ENCODE peak calls at places on chromosomes 13 and 19, in ten cellular contexts. W is effector memory CD4-positive, alpha-beta T cell; K is transverse colon; Q is neuronal stem cell; G is cardiac muscle cell; X is suprapubic skin; M is ovary; H is mesenchymal stem cell; R is stomach; U is iPS DF 6.9. D is an unnamed sample. For H3K27me3, H3K4me1 and H3K36me3, the result is how much of the 10 kb centered on the place peaks cover.

GRCh38 chr13:108915634-108916497 is 286.5 kb downstream of the MYO16 start:
- DNase-seq in U (no peak), H (peak), G (peak), Q (no peak), M (peak), R (peak), X (peak), W (peak), K (peak), D (no peak)

GRCh38 chr13:38361551-38362262 is 12.1 kb downstream of the UFM1 start:
- DNase-seq in G (no peak), Q (no peak), H (no peak), X (no peak), U (no peak), W (no peak), R (no peak), K (no peak), M (no peak), D (no peak)

GRCh38 chr13:113468461-113469147 is 15.3 kb upstream of the ADPRHL1 start:
- DNase-seq in R (no peak), W (no peak), X (no peak), M (no peak), K (no peak), H (no peak), G (no peak), U (no peak), Q (peak), D (no peak)

GRCh38 chr19:44714597-44715169 is 15.7 kb downstream of the CEACAM16 start:
- DNase-seq in G (no peak), X (no peak), H (no peak), K (no peak), W (no peak), U (no peak), R (no peak), Q (no peak), M (no peak), D (no peak)

GRCh38 chr13:32587774-32588165 is 1.5 kb downstream of the PDS5B start:
- DNase-seq in W (no peak), G (no peak), Q (no peak), H (peak), R (no peak), U (no peak), M (no peak), K (no peak), X (no peak), D (no peak)

GRCh38 chr13:110186221-110186838 is 120.6 kb downstream of the COL4A1 start:
- DNase-seq in G (no peak), H (no peak), R (no peak), K (no peak), M (no peak), U (no peak), X (no peak), Q (no peak), W (no peak), D (no peak)

GRCh38 chr19:1406496-1406817 is 929 bp upstream of the DAZAP1 start:
- DNase-seq in R (no peak), W (no peak), H (no peak), Q (no peak), K (peak), U (no peak), X (no peak), G (no peak), M (no peak), D (no peak)

GRCh38 chr19:39833160-39833463 is 850 bp downstream of the DYRK1B start:
- DNase-seq in R (no peak), G (no peak), U (no peak), W (no peak), X (no peak), Q (no peak), M (no peak), H (no peak), K (no peak), D (no peak)

GRCh38 chr19:32373614-32374295 is 28.3 kb downstream of the ZNF507 start:
- DNase-seq in X (no peak), Q (no peak), M (peak), R (peak), K (peak), H (peak), U (no peak), G (peak), W (no peak), D (no peak)

GRCh38 chr19:16325671-16326400 is 1.2 kb downstream of the KLF2 start:
- DNase-seq in U (peak), K (peak), M (peak), Q (peak), G (peak), R (no peak), X (peak), W (peak), H (no peak), D (peak)

GRCh38 chr19:42246143-42246868 is 3.9 kb upstream of the GSK3A start:
- DNase-seq in Q (no peak), K (peak), R (peak), H (peak), X (peak), U (no peak), M (peak), G (peak), W (no peak), D (no peak)

GRCh38 chr13:46795321-46795720 is 1.6 kb downstream of the ESD start:
- DNase-seq in M (no peak), U (no peak), K (no peak), R (no peak), W (no peak), G (no peak), X (no peak), Q (no peak), H (no peak), D (no peak)

GRCh38 chr19:18725755-18726416 is 42.4 kb downstream of the CRTC1 start:
- DNase-seq in X (no peak), K (no peak), G (no peak), Q (no peak), R (no peak), H (no peak), U (no peak), W (no peak), M (peak), D (no peak)

GRCh38 chr13:94854688-94855087 is 142.3 kb upstream of the SOX21 start:
- DNase-seq in G (no peak), R (no peak), U (no peak), Q (no peak), W (no peak), K (no peak), X (no peak), M (no peak), H (peak), D (no peak)

GRCh38 chr13:73661687-73662425 is 472.3 kb downstream of the KLF12 start:
- DNase-seq in M (no peak), G (no peak), R (no peak), H (no peak), K (no peak), Q (no peak), W (no peak), U (no peak), X (no peak), D (no peak)

GRCh38 chr13:99657848-99658265 is 156.6 kb downstream of the TM9SF2 start:
- DNase-seq in U (no peak), Q (no peak), R (peak), G (peak), M (peak), H (peak), X (no peak), K (no peak), W (peak), D (no peak)

GRCh38 chr13:111337206-111337605 is 16.8 kb downstream of the TEX29 start:
- DNase-seq in Q (no peak), U (no peak), H (peak), R (no peak), X (no peak), G (no peak), K (no peak), W (no peak), M (no peak), D (no peak)

GRCh38 chr19:28454083-28454482 is 758.9 kb downstream of the UQCRFS1 start:
- DNase-seq in G (no peak), Q (no peak), U (no peak), H (no peak), K (no peak), R (no peak), M (no peak), W (no peak), X (no peak), D (no peak)

GRCh38 chr19:51250786-51251452 is at the start of gene SIGLECL1:
- DNase-seq in U (no peak), H (no peak), W (no peak), M (no peak), G (no peak), R (no peak), X (no peak), K (no peak), Q (no peak), D (no peak)

GRCh38 chr13:95564091-95564490 is 11.6 kb downstream of the CLDN10 start:
- DNase-seq in G (no peak), M (no peak), Q (no peak), U (no peak), W (no peak), K (no peak), H (no peak), X (no peak), R (no peak), D (no peak)

GRCh38 chr13:109007946-109008345 is 378.5 kb downstream of the MYO16 start:
- DNase-seq in M (no peak), X (no peak), R (no peak), K (no peak), U (no peak), G (no peak), H (no peak), W (no peak), Q (no peak), D (no peak)

GRCh38 chr19:32351807-32352630 is 6.6 kb downstream of the ZNF507 start:
- DNase-seq in R (no peak), M (no peak), G (no peak), Q (no peak), W (no peak), H (peak), U (no peak), X (no peak), K (no peak), D (no peak)

GRCh38 chr13:98173431-98173921 is 3.6 kb downstream of the RNF113B start:
- DNase-seq in W (no peak), U (no peak), X (peak), H (peak), R (no peak), Q (no peak), G (no peak), M (peak), K (peak), D (no peak)

GRCh38 chr13:97385146-97385545 is 48.8 kb upstream of the RAP2A start:
- DNase-seq in U (no peak), K (no peak), W (no peak), Q (no peak), G (peak), M (no peak), X (no peak), R (no peak), H (peak), D (no peak)

GRCh38 chr13:113400621-113401451 is 36.9 kb upstream of the GRTP1 start:
- DNase-seq in R (no peak), X (no peak), G (peak), W (no peak), H (no peak), U (no peak), K (no peak), Q (no peak), M (no peak), D (no peak)

GRCh38 chr13:95146486-95146885 is 154.8 kb downstream of the ABCC4 start:
- DNase-seq in W (no peak), Q (no peak), U (no peak), G (no peak), X (no peak), R (no peak), M (no peak), H (no peak), K (no peak), D (no peak)

GRCh38 chr19:288911-289310 is 2.3 kb downstream of the PLPP2 start:
- DNase-seq in M (no peak), R (peak), K (peak), G (no peak), U (no peak), X (no peak), Q (no peak), H (no peak), W (no peak), D (no peak)

GRCh38 chr13:73451120-73452029 is 392.6 kb downstream of the KLF5 start:
- DNase-seq in R (no peak), W (no peak), K (peak), H (no peak), X (no peak), U (no peak), G (no peak), M (no peak), Q (no peak), D (no peak)

GRCh38 chr13:55816976-55817601 is 1323.6 kb upstream of the PRR20A start:
- DNase-seq in U (no peak), K (no peak), W (no peak), G (no peak), R (no peak), H (no peak), X (no peak), M (no peak), Q (no peak), D (no peak)

GRCh38 chr13:62879071-62879470 is 1463.4 kb upstream of the PCDH20 start:
- DNase-seq in X (no peak), Q (no peak), M (no peak), U (no peak), H (peak), G (no peak), K (no peak), W (no peak), R (no peak), D (no peak)

GRCh38 chr13:114298866-114299265 is 15.4 kb upstream of the CHAMP1 start:
- DNase-seq in W (no peak), U (no peak), G (no peak), R (no peak), Q (no peak), X (no peak), H (no peak), M (no peak), K (no peak), D (no peak)

GRCh38 chr19:55454787-55455243 is 6.6 kb downstream of the ISOC2 start:
- DNase-seq in H (peak), M (no peak), Q (no peak), G (peak), X (no peak), R (no peak), W (no peak), K (no peak), U (no peak), D (peak)

GRCh38 chr19:55451522-55452380 is 8.7 kb upstream of the SHISA7 start:
- DNase-seq in Q (no peak), G (no peak), H (no peak), M (no peak), K (no peak), X (no peak), W (no peak), R (no peak), U (no peak), D (peak)

GRCh38 chr19:55455576-55456235 is 5.7 kb downstream of the ISOC2 start:
- DNase-seq in K (no peak), G (no peak), U (no peak), H (no peak), R (no peak), Q (no peak), M (no peak), W (no peak), X (no peak), D (no peak)

GRCh38 chr19:55452381-55453325 is 8.8 kb downstream of the ISOC2 start:
- DNase-seq in Q (peak), W (no peak), R (peak), H (peak), U (no peak), M (peak), K (peak), X (no peak), G (peak), D (no peak)

DNA sequence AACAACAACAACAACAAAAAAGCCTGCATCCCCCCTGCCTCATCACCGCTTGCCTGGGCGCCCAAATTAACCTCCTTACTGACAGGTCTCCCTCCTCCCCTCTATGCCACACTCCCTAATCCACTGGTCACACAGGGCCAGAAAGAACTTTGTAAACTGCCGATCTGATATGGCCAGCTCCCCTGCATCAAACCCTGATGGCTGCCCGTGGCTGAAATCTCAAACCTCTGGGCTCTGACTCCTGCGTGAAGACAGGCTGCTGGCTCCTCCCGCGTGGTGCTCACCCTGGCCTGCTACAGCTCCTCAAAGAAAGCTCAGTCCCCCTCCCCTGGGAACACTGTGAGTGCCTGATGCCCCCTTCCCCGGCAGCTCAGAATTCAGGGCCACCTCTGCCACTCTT is 7.6 kb downstream of the ISOC2 start:
- DNase-seq in Q (no peak), K (no peak), M (no peak), W (no peak), X (no peak), R (no peak), U (no peak), H (no peak), G (no peak), D (no peak)
- H3K27me3 ChIP-seq in Q (under half), K (under half), M (under half), W (under half), X (under half), R (under half), U (under half), H (under half), G (under half), D (under half)

GRCh38 chr13:40966298-40966697 is 52.8 kb downstream of the ELF1 start:
- DNase-seq in U (no peak), W (no peak), R (no peak), H (no peak), X (no peak), Q (no peak), M (no peak), K (no peak), G (no peak), D (no peak)
- H3K4me1 ChIP-seq in U (under half), W (half or more), R (half or more), H (under half), X (half or more), Q (under half), M (under half), K (half or more), G (under half), D (half or more)

GRCh38 chr19:5078666-5079409 is 109.9 kb downstream of the KDM4B start:
- DNase-seq in R (no peak), U (no peak), K (no peak), H (no peak), W (no peak), M (no peak), X (no peak), G (no peak), Q (no peak), D (no peak)
- H3K36me3 ChIP-seq in R (half or more), U (under half), K (under half), H (half or more), W (half or more), M (under half), X (half or more), G (under half), Q (under half), D (under half)

GRCh38 chr19:35487821-35488220 is 2.4 kb downstream of the KRTDAP start:
- DNase-seq in Q (no peak), G (no peak), M (no peak), R (no peak), X (no peak), W (no peak), U (no peak), H (no peak), K (no peak), D (no peak)
- H3K27me3 ChIP-seq in Q (under half), G (under half), M (under half), R (under half), X (under half), W (under half), U (under half), H (half or more), K (under half), D (under half)

GRCh38 chr13:48626726-48627451 is 26.8 kb upstream of the CYSLTR2 start:
- DNase-seq in M (no peak), W (no peak), H (peak), X (no peak), K (no peak), U (no peak), R (no peak), G (no peak), Q (no peak), D (no peak)
- H3K4me1 ChIP-seq in M (under half), W (under half), H (under half), X (under half), K (under half), U (under half), R (under half), G (under half), Q (under half), D (under half)

GRCh38 chr19:5218255-5218855 is 122.3 kb downstream of the PTPRS start:
- DNase-seq in X (no peak), K (no peak), U (no peak), G (no peak), Q (no peak), H (no peak), M (no peak), R (no peak), W (no peak), D (no peak)
- H3K36me3 ChIP-seq in X (half or more), K (under half), U (half or more), G (half or more), Q (half or more), H (half or more), M (under half), R (half or more), W (under half), D (under half)

GRCh38 chr19:13557756-13558398 is 51.6 kb upstream of the CACNA1A start:
- DNase-seq in Q (no peak), H (no peak), W (no peak), G (no peak), M (no peak), R (no peak), X (no peak), U (no peak), K (peak), D (no peak)

GRCh38 chr19:13553880-13554400 is 47.7 kb upstream of the CACNA1A start:
- DNase-seq in M (no peak), H (no peak), G (no peak), X (no peak), W (no peak), U (no peak), Q (no peak), K (no peak), R (no peak), D (no peak)

GRCh38 chr19:13556552-13556951 is 50.3 kb upstream of the CACNA1A start:
- DNase-seq in M (no peak), R (no peak), Q (no peak), X (no peak), K (no peak), H (no peak), W (no peak), G (no peak), U (no peak), D (no peak)

DNA sequence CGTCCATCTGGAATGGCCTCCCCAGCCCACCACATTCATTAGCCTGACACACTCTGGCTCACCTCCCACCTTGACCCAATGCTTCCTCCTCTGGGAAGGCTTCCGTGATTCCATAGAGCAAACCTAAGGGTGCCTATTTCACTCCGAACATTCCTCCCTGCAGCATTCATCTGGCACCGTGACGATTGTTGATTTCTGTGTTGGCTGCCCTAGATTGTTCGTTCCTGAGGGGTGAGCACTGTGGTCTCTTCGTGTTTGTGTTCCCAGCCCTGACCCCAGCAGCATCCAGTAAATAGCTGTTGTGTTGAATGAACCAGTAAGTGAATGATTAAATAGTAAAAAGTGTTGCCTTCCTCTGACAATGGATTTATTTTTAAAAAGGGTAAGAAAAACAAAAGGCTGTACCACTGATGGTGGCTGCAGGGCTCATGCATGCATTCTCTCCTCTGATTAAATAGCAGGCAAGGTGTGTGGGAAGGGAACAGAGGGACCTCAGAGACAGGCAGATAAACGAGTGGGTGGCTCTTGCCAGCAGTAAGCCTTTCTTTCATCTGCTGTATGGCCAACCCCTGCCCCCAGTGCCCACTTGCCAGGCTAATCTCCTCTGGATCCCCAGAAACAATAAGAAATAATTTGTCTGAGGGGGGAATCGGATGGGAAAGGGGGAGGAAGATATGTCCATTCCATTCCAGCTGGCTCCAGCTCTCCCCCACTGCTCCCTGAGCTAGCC is 48.4 kb upstream of the CACNA1A start:
- DNase-seq in M (no peak), R (no peak), W (no peak), H (no peak), K (no peak), X (no peak), G (no peak), Q (no peak), U (no peak), D (no peak)
- H3K27me3 ChIP-seq in M (under half), R (half or more), W (under half), H (under half), K (under half), X (under half), G (under half), Q (under half), U (under half), D (under half)

D was measured in CD8-positive, alpha-beta memory T cell.